ENCODE peak calls at places on chromosomes 16 and 17, in four cellular contexts. One of them, this sample, is unnamed.

GRCh38 chr17:7043544-7044268 is at the start of gene SLC16A11:
- DNase-seq in GM10248: peak
- DNase-seq in mammary epithelial cell: no peak
- DNase-seq in neural crest cell: no peak
- DNase-seq in this sample: peak

GRCh38 chr17:31112001-31112661 is 17.4 kb downstream of the NF1 start:
- DNase-seq in GM10248: no peak
- DNase-seq in mammary epithelial cell: peak
- DNase-seq in neural crest cell: no peak
- DNase-seq in this sample: no peak

GRCh38 chr16:77905356-77905920 is 116.9 kb upstream of the CLEC3A start:
- DNase-seq in GM10248: no peak
- DNase-seq in mammary epithelial cell: no peak
- DNase-seq in neural crest cell: no peak
- DNase-seq in this sample: no peak

GRCh38 chr16:83898463-83899271 is at the start of gene MLYCD:
- DNase-seq in GM10248: peak
- DNase-seq in mammary epithelial cell: peak
- DNase-seq in neural crest cell: peak
- DNase-seq in this sample: peak

GRCh38 chr16:28326881-28327610 is 34.7 kb downstream of the SBK1 start:
- DNase-seq in GM10248: peak
- DNase-seq in mammary epithelial cell: peak
- DNase-seq in neural crest cell: peak
- DNase-seq in this sample: peak

GRCh38 chr16:81367821-81368220 is 53.1 kb downstream of the GAN start:
- DNase-seq in GM10248: no peak
- DNase-seq in mammary epithelial cell: no peak
- DNase-seq in neural crest cell: no peak
- DNase-seq in this sample: no peak

GRCh38 chr17:63702616-63703015 is 2.7 kb upstream of the LIMD2 start:
- DNase-seq in GM10248: no peak
- DNase-seq in mammary epithelial cell: no peak
- DNase-seq in neural crest cell: no peak
- DNase-seq in this sample: no peak

GRCh38 chr16:3317315-3317999 is 12.2 kb downstream of the ZNF75A start:
- DNase-seq in GM10248: no peak
- DNase-seq in mammary epithelial cell: no peak
- DNase-seq in neural crest cell: no peak
- DNase-seq in this sample: no peak

GRCh38 chr17:35241520-35241919 is 1.4 kb upstream of the SLFN5 start:
- DNase-seq in GM10248: no peak
- DNase-seq in mammary epithelial cell: no peak
- DNase-seq in neural crest cell: no peak
- DNase-seq in this sample: no peak

GRCh38 chr17:40318835-40319332 is 9.9 kb downstream of the RARA start:
- DNase-seq in GM10248: no peak
- DNase-seq in mammary epithelial cell: no peak
- DNase-seq in neural crest cell: no peak
- DNase-seq in this sample: no peak

GRCh38 chr17:61175298-61176142 is 224.1 kb upstream of the TBX2 start:
- DNase-seq in GM10248: no peak
- DNase-seq in mammary epithelial cell: no peak
- DNase-seq in neural crest cell: no peak
- DNase-seq in this sample: no peak

GRCh38 chr17:47821424-47822379 is at the start of gene OSBPL7:
- DNase-seq in GM10248: peak
- DNase-seq in mammary epithelial cell: peak
- DNase-seq in neural crest cell: peak
- DNase-seq in this sample: peak
- TF ChIP-seq CTCF in GM10248: peak
- TF ChIP-seq CTCF in mammary epithelial cell: no peak
- TF ChIP-seq CTCF in neural crest cell: no peak
- TF ChIP-seq CTCF in this sample: peak

GRCh38 chr17:79790805-79791353 is 6.0 kb downstream of the CBX8 start:
- DNase-seq in GM10248: no peak
- DNase-seq in mammary epithelial cell: no peak
- DNase-seq in neural crest cell: no peak
- DNase-seq in this sample: no peak

GRCh38 chr17:79788989-79789942 is 7.6 kb downstream of the CBX8 start:
- DNase-seq in GM10248: no peak
- DNase-seq in mammary epithelial cell: no peak
- DNase-seq in neural crest cell: no peak
- DNase-seq in this sample: no peak

GRCh38 chr17:79788455-79788854 is 8.4 kb downstream of the CBX8 start:
- DNase-seq in GM10248: no peak
- DNase-seq in mammary epithelial cell: no peak
- DNase-seq in neural crest cell: no peak
- DNase-seq in this sample: no peak

GRCh38 chr17:79791354-79792123 is 5.3 kb downstream of the CBX8 start:
- DNase-seq in GM10248: no peak
- DNase-seq in mammary epithelial cell: no peak
- DNase-seq in neural crest cell: no peak
- DNase-seq in this sample: no peak

DNA sequence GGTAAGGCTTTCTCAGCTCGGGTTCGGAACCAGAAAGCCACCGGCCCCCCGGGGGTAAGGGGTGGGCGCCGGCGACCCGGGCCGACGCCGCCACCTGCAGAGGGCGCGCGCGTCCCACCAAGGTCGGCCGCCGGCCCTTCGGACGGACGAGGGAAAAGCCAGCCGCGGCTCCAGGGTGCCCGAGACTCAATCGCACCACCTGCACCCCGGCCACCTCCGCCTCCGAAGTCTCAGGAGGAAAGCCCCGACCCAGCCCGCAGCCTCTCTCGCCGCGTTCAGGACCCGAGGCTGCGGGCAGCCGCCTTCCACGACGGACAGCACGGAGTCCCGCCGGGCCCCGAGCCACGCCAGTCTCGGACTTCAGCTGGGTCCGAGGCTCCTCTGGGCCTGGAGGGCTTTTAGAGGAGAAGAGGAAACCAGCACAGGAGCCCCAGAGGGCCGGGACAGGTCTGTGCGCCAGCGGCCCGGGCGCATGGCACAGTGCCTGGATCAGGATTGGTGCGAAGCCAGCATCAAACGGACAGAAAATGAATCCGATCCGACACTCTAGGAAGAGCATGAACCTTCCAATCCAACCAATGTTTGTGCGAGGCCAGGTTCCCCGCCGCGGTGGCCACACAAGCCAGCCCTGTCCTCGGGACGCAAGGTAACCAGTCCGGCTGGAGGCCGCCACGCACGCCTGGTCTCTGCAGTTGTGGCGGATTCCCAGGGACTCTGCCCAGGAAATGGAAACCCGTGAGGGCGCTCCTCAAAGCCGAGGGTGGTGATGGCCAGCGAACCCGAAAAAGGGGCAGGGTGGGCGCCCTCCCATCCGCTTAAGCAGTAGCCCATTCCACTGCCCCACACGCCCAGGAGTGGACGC is 6.7 kb downstream of the CBX8 start:
- DNase-seq in GM10248: peak
- DNase-seq in mammary epithelial cell: no peak
- DNase-seq in neural crest cell: peak
- DNase-seq in this sample: peak
- TF ChIP-seq CTCF in GM10248: peak
- TF ChIP-seq CTCF in mammary epithelial cell: peak
- TF ChIP-seq CTCF in neural crest cell: peak
- TF ChIP-seq CTCF in this sample: peak

GRCh38 chr16:70656712-70657263 is 10.4 kb downstream of the IL34 start:
- DNase-seq in GM10248: no peak
- DNase-seq in mammary epithelial cell: no peak
- DNase-seq in neural crest cell: no peak
- DNase-seq in this sample: no peak
- TF ChIP-seq CTCF in GM10248: no peak
- TF ChIP-seq CTCF in mammary epithelial cell: no peak
- TF ChIP-seq CTCF in neural crest cell: no peak
- TF ChIP-seq CTCF in this sample: no peak

GRCh38 chr16:6684076-6684673 is 648.5 kb upstream of the RBFOX1 start:
- DNase-seq in GM10248: no peak
- DNase-seq in mammary epithelial cell: peak
- DNase-seq in neural crest cell: peak
- DNase-seq in this sample: no peak
- TF ChIP-seq CTCF in GM10248: peak
- TF ChIP-seq CTCF in mammary epithelial cell: peak
- TF ChIP-seq CTCF in neural crest cell: peak
- TF ChIP-seq CTCF in this sample: peak

GRCh38 chr17:75779250-75779986 is 5.2 kb upstream of the UNK start:
- DNase-seq in GM10248: peak
- DNase-seq in mammary epithelial cell: peak
- DNase-seq in neural crest cell: peak
- DNase-seq in this sample: peak
- TF ChIP-seq CTCF in GM10248: no peak
- TF ChIP-seq CTCF in mammary epithelial cell: no peak
- TF ChIP-seq CTCF in neural crest cell: peak
- TF ChIP-seq CTCF in this sample: no peak

GRCh38 chr16:2150418-2151187 is 2.2 kb downstream of the RAB26 start:
- DNase-seq in GM10248: no peak
- DNase-seq in mammary epithelial cell: peak
- DNase-seq in neural crest cell: no peak
- DNase-seq in this sample: no peak

GRCh38 chr16:2147378-2147777 is 1.0 kb upstream of the RAB26 start:
- DNase-seq in GM10248: no peak
- DNase-seq in mammary epithelial cell: no peak
- DNase-seq in neural crest cell: no peak
- DNase-seq in this sample: no peak

GRCh38 chr16:2147981-2148671 is at the start of gene RAB26:
- DNase-seq in GM10248: peak
- DNase-seq in mammary epithelial cell: peak
- DNase-seq in neural crest cell: peak
- DNase-seq in this sample: peak

GRCh38 chr16:2149630-2150417 is 1.4 kb downstream of the RAB26 start:
- DNase-seq in GM10248: no peak
- DNase-seq in mammary epithelial cell: no peak
- DNase-seq in neural crest cell: no peak
- DNase-seq in this sample: no peak

DNA sequence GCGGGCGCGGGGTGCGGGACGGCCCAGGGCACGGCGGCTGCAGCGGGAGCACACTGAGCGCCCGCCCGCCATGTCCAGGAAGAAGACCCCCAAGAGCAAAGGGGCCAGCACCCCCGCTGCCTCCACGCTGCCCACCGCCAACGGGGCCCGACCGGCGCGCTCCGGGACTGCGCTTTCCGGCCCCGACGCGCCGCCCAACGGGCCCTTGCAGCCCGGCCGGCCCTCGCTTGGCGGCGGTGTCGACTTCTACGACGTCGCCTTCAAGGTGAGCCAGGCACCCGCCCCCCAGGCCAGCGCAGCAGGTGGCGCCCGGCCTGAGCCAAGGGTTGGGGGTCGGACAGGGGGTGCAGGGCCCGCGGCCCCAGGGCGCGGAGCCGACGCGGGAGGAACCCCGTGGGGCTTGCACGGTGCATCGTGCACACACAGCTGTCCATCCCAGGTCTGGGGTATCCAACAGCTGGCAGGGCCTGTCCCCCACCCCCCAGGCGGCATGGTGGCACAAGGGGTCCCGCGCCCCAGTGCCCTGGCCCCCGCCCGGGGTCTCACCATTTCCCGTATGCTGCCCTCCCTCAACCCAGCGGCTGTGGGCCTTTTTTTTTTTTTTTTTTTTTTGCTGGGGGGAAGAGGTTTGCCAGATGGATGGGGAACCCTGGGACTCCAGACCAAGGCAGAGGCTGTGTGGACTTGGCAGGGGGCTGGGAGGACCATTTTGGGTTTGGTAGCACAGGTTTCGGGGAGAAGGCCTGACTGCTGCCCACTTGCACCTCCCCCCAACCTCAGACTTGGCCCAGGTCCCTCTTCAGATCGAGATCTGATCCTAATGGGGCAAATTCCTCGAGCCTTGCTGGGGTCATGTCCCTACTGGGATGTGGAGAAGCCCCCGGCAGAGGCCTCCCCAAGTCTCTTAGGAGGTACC is 547 bp downstream of the RAB26 start:
- DNase-seq in GM10248: no peak
- DNase-seq in mammary epithelial cell: peak
- DNase-seq in neural crest cell: no peak
- DNase-seq in this sample: no peak
- TF ChIP-seq CTCF in GM10248: no peak
- TF ChIP-seq CTCF in mammary epithelial cell: no peak
- TF ChIP-seq CTCF in neural crest cell: peak
- TF ChIP-seq CTCF in this sample: peak

This sample was measured in GM13977.